ENCODE peak calls at places on chromosomes 2 and 18, in four cellular contexts. U, B, P and Z are unnamed samples.

GRCh38 chr2:33426666-33427231 is 49.7 kb upstream of the RASGRP3 start:
- DNase-seq in B (peak; percentile 72), U (no peak), P (peak; percentile 41), Z (no peak)

GRCh38 chr18:74397572-74397971 is 59.5 kb downstream of the DIPK1C start:
- DNase-seq in P (no peak), B (no peak), U (no peak), Z (no peak)

GRCh38 chr2:70047406-70048033 is 39.8 kb upstream of the PCBP1 start:
- DNase-seq in U (no peak), P (no peak), B (no peak), Z (no peak)

GRCh38 chr2:191478754-191479679 is 198.9 kb upstream of the NABP1 start:
- DNase-seq in U (no peak), B (no peak), P (no peak), Z (no peak)

GRCh38 chr2:111148925-111149324 is 28.2 kb downstream of the BCL2L11 start:
- DNase-seq in P (no peak), B (no peak), U (no peak), Z (no peak)

GRCh38 chr2:228102949-228103348 is 78.5 kb downstream of the SPHKAP start:
- DNase-seq in B (no peak), P (peak; percentile 17), U (no peak), Z (no peak)

GRCh38 chr18:5628512-5629255 is 84.9 kb upstream of the EPB41L3 start:
- DNase-seq in U (no peak), B (no peak), P (no peak), Z (no peak)

GRCh38 chr2:154697422-154698237 is 865 bp upstream of the KCNJ3 start:
- DNase-seq in U (no peak), B (no peak), P (no peak), Z (no peak)

GRCh38 chr2:14342313-14342712 is 290.2 kb upstream of the LRATD1 start:
- DNase-seq in U (no peak), B (no peak), P (no peak), Z (no peak)